ENCODE peak calls at places on chromosomes 3 and 15, in four cellular contexts. W is A549, T is left ventricle myocardium inferior, K is endodermal cell. U is an unnamed sample.

GRCh38 chr3:159159546-159159945 is 357.7 kb downstream of the MFSD1 start:
- DNase-seq in W (no peak), T (no peak), K (no peak), U (no peak)

GRCh38 chr15:63939531-63940130 is 105.9 kb upstream of the HERC1 start:
- DNase-seq in W (no peak), T (peak; percentile 39), K (peak; percentile 60), U (no peak)

GRCh38 chr3:194375473-194375872 is 5.9 kb upstream of the LRRC15 start:
- DNase-seq in W (no peak), K (peak; percentile 82), T (no peak), U (no peak)

GRCh38 chr3:196049567-196050122 is 32.2 kb downstream of the TFRC start:
- DNase-seq in W (no peak), T (no peak), K (no peak), U (no peak)

GRCh38 chr3:194327414-194328079 is 23.6 kb downstream of the CPN2 start:
- DNase-seq in K (no peak), W (peak; percentile 48), T (no peak), U (no peak)

GRCh38 chr3:105365536-105366301 is 990 bp upstream of the ALCAM start:
- DNase-seq in T (no peak), K (peak; percentile 66), W (peak; percentile 71), U (no peak)

GRCh38 chr15:100495861-100496260 is 32.9 kb downstream of the CERS3 start:
- DNase-seq in T (no peak), W (no peak), K (no peak), U (no peak)

GRCh38 chr15:66072616-66073361 is 180.8 kb downstream of the MEGF11 start:
- DNase-seq in W (no peak), K (peak; percentile 67), T (no peak), U (no peak)

GRCh38 chr15:89143503-89144162 is 55.4 kb downstream of the ABHD2 start:
- DNase-seq in K (no peak), T (no peak), W (no peak), U (no peak)

GRCh38 chr3:147702499-147702898 is 293.3 kb downstream of the ZIC1 start:
- DNase-seq in K (no peak), T (no peak), W (no peak), U (no peak)

GRCh38 chr3:177345973-177346503 is 148.8 kb upstream of the TBL1XR1 start:
- DNase-seq in K (no peak), W (no peak), T (no peak), U (no peak)

GRCh38 chr3:43212914-43213611 is 73.3 kb upstream of the SNRK start:
- DNase-seq in W (no peak), T (no peak), K (no peak), U (no peak)

GRCh38 chr3:49873623-49874022 is 3.9 kb upstream of the CAMKV start:
- DNase-seq in K (no peak), T (no peak), W (no peak), U (no peak)

GRCh38 chr3:102533784-102534183 is 99.0 kb downstream of the ZPLD1 start:
- DNase-seq in W (no peak), T (no peak), K (no peak), U (no peak)

GRCh38 chr3:176505878-176506621 is 691.2 kb downstream of the TBL1XR1 start:
- DNase-seq in K (peak; percentile 88), W (no peak), T (no peak), U (no peak)

GRCh38 chr15:70530035-70530499 is 233.3 kb downstream of the UACA start:
- DNase-seq in K (no peak), T (peak; percentile 29), W (no peak), U (no peak)

GRCh38 chr3:13673207-13673606 is 124.3 kb downstream of the FBLN2 start:
- DNase-seq in W (no peak), T (no peak), K (no peak), U (no peak)

GRCh38 chr3:52529376-52530333 is 4.0 kb downstream of the NT5DC2 start:
- DNase-seq in T (peak; percentile 68), K (peak; percentile 31), W (no peak), U (no peak)

GRCh38 chr3:129398803-129399144 is 29.7 kb downstream of the EFCAB12 start:
- DNase-seq in K (peak; percentile 62), T (no peak), W (no peak), U (peak; percentile 9)

GRCh38 chr15:80577552-80578205 is 117.4 kb upstream of the ABHD17C start:
- DNase-seq in K (peak; percentile 19), T (no peak), W (no peak), U (no peak)

GRCh38 chr3:159189994-159190669 is 388.3 kb downstream of the MFSD1 start:
- DNase-seq in T (no peak), K (no peak), W (no peak), U (no peak)

GRCh38 chr3:106261915-106262683 is 393.3 kb upstream of the CBLB start:
- DNase-seq in W (no peak), T (no peak), K (no peak), U (no peak)

GRCh38 chr3:165642761-165643432 is 194.3 kb downstream of the BCHE start:
- DNase-seq in W (peak; percentile 87), K (no peak), T (no peak), U (no peak)

GRCh38 chr3:99396651-99397050 is 241.7 kb upstream of the COL8A1 start:
- DNase-seq in T (no peak), W (no peak), K (no peak), U (no peak)

GRCh38 chr15:83611312-83611711 is 42.6 kb upstream of the ADAMTSL3 start:
- DNase-seq in K (no peak), W (no peak), T (no peak), U (no peak)

GRCh38 chr15:52503788-52504496 is 24.7 kb downstream of the MYO5A start:
- DNase-seq in W (no peak), T (no peak), K (no peak), U (no peak)

GRCh38 chr3:123833398-123833785 is 50.7 kb downstream of the MYLK start:
- DNase-seq in W (no peak), K (no peak), T (no peak), U (no peak)

GRCh38 chr3:11580645-11581044 is 63.1 kb downstream of the VGLL4 start:
- DNase-seq in K (no peak), W (no peak), T (no peak), U (no peak)

GRCh38 chr15:28786521-28786920 is 61.9 kb downstream of the GOLGA6L7 start:
- DNase-seq in T (no peak), W (no peak), K (no peak), U (no peak)

GRCh38 chr3:24352893-24353553 is 141.6 kb downstream of the THRB start:
- DNase-seq in W (no peak), K (no peak), T (no peak), U (no peak)

GRCh38 chr3:46897031-46897430 is 19.5 kb downstream of the PTH1R start:
- DNase-seq in K (no peak), T (peak; percentile 2), W (no peak), U (no peak)

GRCh38 chr15:36591534-36592411 is 12.3 kb downstream of the CDIN1 start:
- DNase-seq in W (peak; percentile 10), K (no peak), T (no peak), U (no peak)
- TF ChIP-seq CTCF in W (no peak), K (no peak), T (no peak), U (no peak)

GRCh38 chr3:58938057-58938456 is 111.8 kb downstream of the CFAP20DC start:
- DNase-seq in T (no peak), K (no peak), W (no peak), U (no peak)
- TF ChIP-seq CTCF in T (no peak), K (no peak), W (no peak), U (no peak)

DNA sequence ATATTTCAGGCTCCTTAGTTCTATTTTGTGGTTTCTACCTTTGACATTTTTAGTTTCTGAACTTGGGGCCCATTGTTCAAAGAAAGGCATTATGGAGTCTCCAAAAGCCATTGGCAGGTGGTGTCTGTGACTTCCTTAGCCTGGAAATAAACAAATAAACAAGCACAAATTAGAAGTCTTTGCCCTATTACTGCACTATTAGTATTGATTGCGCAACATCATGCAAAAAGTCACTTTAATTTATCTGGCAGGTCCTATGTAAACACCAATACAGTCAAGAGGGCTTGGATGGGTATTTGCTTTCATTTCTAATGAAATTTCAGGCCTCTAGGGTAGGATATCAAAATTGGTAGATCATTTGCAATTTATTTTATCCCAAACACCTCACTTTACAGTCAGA is 85.6 kb downstream of the LPP start:
- DNase-seq in K (no peak), T (no peak), W (no peak), U (no peak)
- TF ChIP-seq CTCF in K (no peak), T (no peak), W (no peak), U (no peak)

GRCh38 chr15:43509923-43510229 is 7.5 kb upstream of the MAP1A start:
- DNase-seq in T (no peak), K (no peak), W (no peak), U (no peak)

GRCh38 chr15:43509002-43509922 is 8.1 kb upstream of the MAP1A start:
- DNase-seq in W (no peak), K (peak; percentile 39), T (no peak), U (no peak)

GRCh38 chr15:43510230-43511011 is 7.0 kb upstream of the MAP1A start:
- DNase-seq in K (peak; percentile 99), W (peak; percentile 96), T (peak; percentile 99), U (peak; percentile 95)

GRCh38 chr15:43513550-43513949 is 3.9 kb upstream of the MAP1A start:
- DNase-seq in K (no peak), T (no peak), W (no peak), U (no peak)

GRCh38 chr15:43511012-43511885 is 6.2 kb upstream of the MAP1A start:
- DNase-seq in K (peak; percentile 80), W (peak; percentile 52), T (no peak), U (peak; percentile 16)
- TF ChIP-seq CTCF in K (peak; percentile 60), W (peak; percentile 25), T (peak; percentile 28), U (peak; percentile 26)

GRCh38 chr15:72947709-72948108 is 104.6 kb upstream of the NEO1 start:
- DNase-seq in W (no peak), K (no peak), T (no peak), U (no peak)

GRCh38 chr15:72939855-72940631 is 112.2 kb upstream of the NEO1 start:
- DNase-seq in T (no peak), W (peak; percentile 14), K (peak; percentile 34), U (no peak)

GRCh38 chr15:72948662-72949061 is 103.6 kb upstream of the NEO1 start:
- DNase-seq in K (no peak), T (no peak), W (no peak), U (no peak)

GRCh38 chr15:72944565-72944964 is 107.7 kb upstream of the NEO1 start:
- DNase-seq in K (no peak), W (no peak), T (no peak), U (no peak)
- TF ChIP-seq CTCF in K (no peak), W (no peak), T (no peak), U (no peak)

U was measured in neural crest cell.